ENCODE peak calls at places on chromosomes 16 and 17, in five cellular contexts. One of them, this sample, is unnamed.

GRCh38 chr16:22027633-22028032 is 19.7 kb downstream of the MOSMO start:
- DNase-seq in A549: no peak
- DNase-seq in activated CD8-positive, alpha-beta T cell treated with anti-CD3 and anti-CD28 coated beads for 36 hours: no peak
- DNase-seq in AG10803: peak
- DNase-seq in IMR-90: no peak
- DNase-seq in this sample: no peak

GRCh38 chr17:70599198-70599597 is 429.9 kb downstream of the KCNJ2 start:
- DNase-seq in activated CD8-positive, alpha-beta T cell treated with anti-CD3 and anti-CD28 coated beads for 36 hours: no peak
- DNase-seq in A549: no peak
- DNase-seq in AG10803: no peak
- DNase-seq in IMR-90: no peak
- DNase-seq in this sample: no peak

GRCh38 chr16:69384974-69385373 is 833 bp downstream of the TERF2 start:
- DNase-seq in AG10803: no peak
- DNase-seq in IMR-90: no peak
- DNase-seq in activated CD8-positive, alpha-beta T cell treated with anti-CD3 and anti-CD28 coated beads for 36 hours: no peak
- DNase-seq in A549: no peak
- DNase-seq in this sample: no peak

GRCh38 chr17:65519471-65519870 is 42.0 kb downstream of the AXIN2 start:
- DNase-seq in AG10803: peak
- DNase-seq in IMR-90: no peak
- DNase-seq in activated CD8-positive, alpha-beta T cell treated with anti-CD3 and anti-CD28 coated beads for 36 hours: no peak
- DNase-seq in A549: no peak
- DNase-seq in this sample: no peak

GRCh38 chr16:57304169-57305061 is 19.9 kb upstream of the PLLP start:
- DNase-seq in activated CD8-positive, alpha-beta T cell treated with anti-CD3 and anti-CD28 coated beads for 36 hours: no peak
- DNase-seq in A549: peak
- DNase-seq in AG10803: peak
- DNase-seq in IMR-90: peak
- DNase-seq in this sample: no peak

GRCh38 chr16:414395-415169 is 10.9 kb upstream of the RAB11FIP3 start:
- DNase-seq in IMR-90: no peak
- DNase-seq in AG10803: peak
- DNase-seq in A549: no peak
- DNase-seq in activated CD8-positive, alpha-beta T cell treated with anti-CD3 and anti-CD28 coated beads for 36 hours: no peak
- DNase-seq in this sample: no peak

GRCh38 chr17:68197091-68197996 is 50.5 kb upstream of the AMZ2 start:
- DNase-seq in A549: no peak
- DNase-seq in activated CD8-positive, alpha-beta T cell treated with anti-CD3 and anti-CD28 coated beads for 36 hours: peak
- DNase-seq in IMR-90: no peak
- DNase-seq in AG10803: no peak
- DNase-seq in this sample: no peak

GRCh38 chr16:70396209-70396904 is 42.5 kb downstream of the ST3GAL2 start:
- DNase-seq in AG10803: peak
- DNase-seq in A549: peak
- DNase-seq in activated CD8-positive, alpha-beta T cell treated with anti-CD3 and anti-CD28 coated beads for 36 hours: no peak
- DNase-seq in IMR-90: peak
- DNase-seq in this sample: no peak

GRCh38 chr17:48915459-48916282 is 7.5 kb downstream of the UBE2Z start:
- DNase-seq in A549: peak
- DNase-seq in IMR-90: peak
- DNase-seq in activated CD8-positive, alpha-beta T cell treated with anti-CD3 and anti-CD28 coated beads for 36 hours: peak
- DNase-seq in AG10803: peak
- DNase-seq in this sample: no peak

GRCh38 chr16:31215287-31216115 is 1.4 kb downstream of the PYDC1 start:
- DNase-seq in A549: peak
- DNase-seq in IMR-90: peak
- DNase-seq in AG10803: peak
- DNase-seq in activated CD8-positive, alpha-beta T cell treated with anti-CD3 and anti-CD28 coated beads for 36 hours: peak
- DNase-seq in this sample: no peak

GRCh38 chr17:17186051-17186450 is 20.1 kb downstream of the PLD6 start:
- DNase-seq in activated CD8-positive, alpha-beta T cell treated with anti-CD3 and anti-CD28 coated beads for 36 hours: peak
- DNase-seq in IMR-90: peak
- DNase-seq in A549: no peak
- DNase-seq in AG10803: no peak
- DNase-seq in this sample: no peak

GRCh38 chr16:85303354-85303883 is 191.1 kb upstream of the CIBAR2 start:
- DNase-seq in A549: peak
- DNase-seq in IMR-90: no peak
- DNase-seq in AG10803: no peak
- DNase-seq in activated CD8-positive, alpha-beta T cell treated with anti-CD3 and anti-CD28 coated beads for 36 hours: peak
- DNase-seq in this sample: peak

GRCh38 chr17:2214047-2214717 is 89.4 kb downstream of the SMG6 start:
- DNase-seq in activated CD8-positive, alpha-beta T cell treated with anti-CD3 and anti-CD28 coated beads for 36 hours: no peak
- DNase-seq in IMR-90: peak
- DNase-seq in A549: no peak
- DNase-seq in AG10803: peak
- DNase-seq in this sample: no peak

GRCh38 chr16:58678716-58679115 is 5.9 kb downstream of the SLC38A7 start:
- DNase-seq in activated CD8-positive, alpha-beta T cell treated with anti-CD3 and anti-CD28 coated beads for 36 hours: peak
- DNase-seq in IMR-90: no peak
- DNase-seq in AG10803: peak
- DNase-seq in A549: peak
- DNase-seq in this sample: no peak
- TF ChIP-seq CTCF in activated CD8-positive, alpha-beta T cell treated with anti-CD3 and anti-CD28 coated beads for 36 hours: no peak
- TF ChIP-seq CTCF in IMR-90: no peak
- TF ChIP-seq CTCF in AG10803: no peak
- TF ChIP-seq CTCF in A549: peak
- TF ChIP-seq CTCF in this sample: no peak

GRCh38 chr16:26231647-26232046 is 539.9 kb downstream of the HS3ST4 start:
- DNase-seq in A549: no peak
- DNase-seq in activated CD8-positive, alpha-beta T cell treated with anti-CD3 and anti-CD28 coated beads for 36 hours: no peak
- DNase-seq in AG10803: no peak
- DNase-seq in IMR-90: no peak
- DNase-seq in this sample: no peak
- TF ChIP-seq CTCF in A549: no peak
- TF ChIP-seq CTCF in activated CD8-positive, alpha-beta T cell treated with anti-CD3 and anti-CD28 coated beads for 36 hours: no peak
- TF ChIP-seq CTCF in AG10803: no peak
- TF ChIP-seq CTCF in IMR-90: no peak
- TF ChIP-seq CTCF in this sample: no peak

DNA sequence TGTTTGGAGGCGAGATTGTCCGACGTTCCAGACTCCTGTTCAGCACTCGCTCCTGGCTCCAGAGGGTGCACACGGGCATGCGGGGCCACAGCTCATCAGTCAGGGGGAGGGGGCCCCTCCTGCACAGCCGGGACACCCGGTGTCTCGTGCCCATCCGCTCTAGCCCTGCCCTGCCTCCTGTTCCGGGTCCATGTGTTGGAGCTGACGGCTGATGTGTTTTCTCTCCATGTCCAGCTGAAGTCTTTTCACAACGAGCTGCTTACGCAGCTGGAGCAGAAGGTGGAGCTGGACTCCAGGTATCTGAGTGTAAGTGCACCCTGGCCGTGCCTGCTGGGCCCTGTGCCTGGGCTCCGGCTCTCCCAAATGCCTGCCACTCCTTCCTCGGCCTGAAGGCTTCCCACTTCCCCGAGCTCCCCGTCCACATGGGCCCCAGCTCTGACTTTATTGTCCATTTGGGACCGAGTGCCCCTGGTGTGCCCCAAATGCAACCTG is 50.5 kb downstream of the BAIAP2 start:
- DNase-seq in AG10803: no peak
- DNase-seq in IMR-90: no peak
- DNase-seq in activated CD8-positive, alpha-beta T cell treated with anti-CD3 and anti-CD28 coated beads for 36 hours: no peak
- DNase-seq in A549: no peak
- DNase-seq in this sample: no peak
- TF ChIP-seq CTCF in AG10803: no peak
- TF ChIP-seq CTCF in IMR-90: no peak
- TF ChIP-seq CTCF in activated CD8-positive, alpha-beta T cell treated with anti-CD3 and anti-CD28 coated beads for 36 hours: no peak
- TF ChIP-seq CTCF in A549: no peak
- TF ChIP-seq CTCF in this sample: no peak

GRCh38 chr17:66749217-66749832 is 85.6 kb upstream of the CACNG5 start:
- DNase-seq in A549: no peak
- DNase-seq in activated CD8-positive, alpha-beta T cell treated with anti-CD3 and anti-CD28 coated beads for 36 hours: no peak
- DNase-seq in IMR-90: no peak
- DNase-seq in AG10803: no peak
- DNase-seq in this sample: no peak
- TF ChIP-seq CTCF in A549: no peak
- TF ChIP-seq CTCF in activated CD8-positive, alpha-beta T cell treated with anti-CD3 and anti-CD28 coated beads for 36 hours: no peak
- TF ChIP-seq CTCF in IMR-90: no peak
- TF ChIP-seq CTCF in AG10803: no peak
- TF ChIP-seq CTCF in this sample: no peak

GRCh38 chr17:28612531-28612930 is 1.5 kb downstream of the RSKR start:
- DNase-seq in activated CD8-positive, alpha-beta T cell treated with anti-CD3 and anti-CD28 coated beads for 36 hours: no peak
- DNase-seq in A549: no peak
- DNase-seq in IMR-90: no peak
- DNase-seq in AG10803: no peak
- DNase-seq in this sample: no peak

GRCh38 chr17:28610372-28610771 is 3.6 kb downstream of the RSKR start:
- DNase-seq in AG10803: no peak
- DNase-seq in IMR-90: no peak
- DNase-seq in activated CD8-positive, alpha-beta T cell treated with anti-CD3 and anti-CD28 coated beads for 36 hours: no peak
- DNase-seq in A549: no peak
- DNase-seq in this sample: no peak

GRCh38 chr17:28615260-28615940 is 1.4 kb upstream of the RSKR start:
- DNase-seq in activated CD8-positive, alpha-beta T cell treated with anti-CD3 and anti-CD28 coated beads for 36 hours: no peak
- DNase-seq in A549: no peak
- DNase-seq in IMR-90: no peak
- DNase-seq in AG10803: no peak
- DNase-seq in this sample: no peak

GRCh38 chr17:28613916-28614315 is at the start of gene RSKR:
- DNase-seq in A549: no peak
- DNase-seq in IMR-90: no peak
- DNase-seq in activated CD8-positive, alpha-beta T cell treated with anti-CD3 and anti-CD28 coated beads for 36 hours: no peak
- DNase-seq in AG10803: peak
- DNase-seq in this sample: no peak

DNA sequence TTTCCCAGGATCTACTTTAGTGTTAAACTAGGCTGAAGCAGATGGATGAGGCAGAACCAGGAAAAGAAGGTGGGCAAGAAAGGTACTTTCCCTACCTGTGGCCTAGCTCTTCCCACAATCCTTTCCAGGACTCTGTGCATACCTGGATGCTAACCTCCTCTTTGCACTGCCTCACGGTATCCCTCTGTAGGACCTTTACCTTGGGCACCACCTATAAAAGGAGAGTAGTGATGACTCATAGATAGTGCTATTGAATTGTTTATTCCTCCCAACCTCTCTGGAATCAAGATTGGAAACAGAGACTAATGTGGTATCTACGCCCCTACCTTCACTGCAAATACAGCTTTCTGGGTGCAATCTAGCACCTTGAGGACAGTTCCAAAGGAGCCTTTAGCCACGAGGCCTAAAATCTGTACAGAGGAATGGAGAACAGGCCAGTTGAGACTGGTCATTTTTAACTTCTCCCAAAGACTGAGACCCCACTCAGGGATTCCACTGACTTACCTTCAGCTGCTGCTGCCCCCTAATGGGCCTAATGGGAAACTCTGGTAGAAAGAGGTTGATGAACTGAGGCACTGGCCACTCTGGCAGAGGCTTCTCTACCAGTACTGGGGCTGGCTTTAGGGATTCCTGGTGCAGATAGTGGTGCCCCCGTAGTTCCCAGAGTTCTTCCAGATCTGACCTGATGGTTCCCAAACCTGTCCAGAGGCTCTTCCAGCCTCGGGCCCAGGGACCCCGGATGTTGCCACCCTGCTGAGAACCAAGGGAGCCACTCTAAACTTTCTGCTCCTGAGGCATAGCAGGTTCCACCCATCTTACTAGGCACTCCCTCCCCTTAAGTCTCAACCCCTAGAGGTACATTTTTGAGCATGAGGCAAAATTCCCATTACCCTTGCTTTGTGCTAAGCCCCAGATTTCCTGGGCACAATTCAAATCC is 781 bp downstream of the RSKR start:
- DNase-seq in activated CD8-positive, alpha-beta T cell treated with anti-CD3 and anti-CD28 coated beads for 36 hours: peak
- DNase-seq in A549: peak
- DNase-seq in AG10803: peak
- DNase-seq in IMR-90: peak
- DNase-seq in this sample: peak
- TF ChIP-seq CTCF in activated CD8-positive, alpha-beta T cell treated with anti-CD3 and anti-CD28 coated beads for 36 hours: peak
- TF ChIP-seq CTCF in A549: peak
- TF ChIP-seq CTCF in AG10803: peak
- TF ChIP-seq CTCF in IMR-90: peak
- TF ChIP-seq CTCF in this sample: peak

GRCh38 chr17:72466199-72466598 is 345.4 kb downstream of the SOX9 start:
- DNase-seq in AG10803: peak
- DNase-seq in IMR-90: peak
- DNase-seq in A549: peak
- DNase-seq in activated CD8-positive, alpha-beta T cell treated with anti-CD3 and anti-CD28 coated beads for 36 hours: no peak
- DNase-seq in this sample: no peak
- TF ChIP-seq CTCF in AG10803: no peak
- TF ChIP-seq CTCF in IMR-90: no peak
- TF ChIP-seq CTCF in A549: no peak
- TF ChIP-seq CTCF in activated CD8-positive, alpha-beta T cell treated with anti-CD3 and anti-CD28 coated beads for 36 hours: no peak
- TF ChIP-seq CTCF in this sample: no peak

GRCh38 chr16:67444259-67445125 is 13.6 kb downstream of the HSD11B2 start:
- DNase-seq in activated CD8-positive, alpha-beta T cell treated with anti-CD3 and anti-CD28 coated beads for 36 hours: no peak
- DNase-seq in A549: no peak
- DNase-seq in IMR-90: no peak
- DNase-seq in AG10803: no peak
- DNase-seq in this sample: no peak
- TF ChIP-seq CTCF in activated CD8-positive, alpha-beta T cell treated with anti-CD3 and anti-CD28 coated beads for 36 hours: no peak
- TF ChIP-seq CTCF in A549: no peak
- TF ChIP-seq CTCF in IMR-90: no peak
- TF ChIP-seq CTCF in AG10803: no peak
- TF ChIP-seq CTCF in this sample: no peak

This sample was measured in neural crest cell.